ENCODE peak calls at places on chromosomes 5 and 9, in five cellular contexts. One of them, this sample, is unnamed.

GRCh38 chr9:129284607-129285291 is 106.7 kb upstream of the IER5L start:
- DNase-seq in upper lobe of right lung: peak
- DNase-seq in fibroblast of pulmonary artery: no peak
- DNase-seq in heart right ventricle: no peak
- DNase-seq in GM06990: no peak
- DNase-seq in this sample: no peak

GRCh38 chr5:39120052-39120420 is 45.8 kb upstream of the RICTOR start:
- DNase-seq in upper lobe of right lung: no peak
- DNase-seq in fibroblast of pulmonary artery: no peak
- DNase-seq in GM06990: no peak
- DNase-seq in heart right ventricle: no peak
- DNase-seq in this sample: no peak

GRCh38 chr5:102231693-102232619 is 64.1 kb downstream of the SLCO4C1 start:
- DNase-seq in fibroblast of pulmonary artery: no peak
- DNase-seq in GM06990: no peak
- DNase-seq in heart right ventricle: no peak
- DNase-seq in upper lobe of right lung: no peak
- DNase-seq in this sample: no peak

GRCh38 chr9:37410969-37411785 is 11.3 kb upstream of the GRHPR start:
- DNase-seq in GM06990: peak
- DNase-seq in heart right ventricle: no peak
- DNase-seq in fibroblast of pulmonary artery: no peak
- DNase-seq in upper lobe of right lung: no peak
- DNase-seq in this sample: no peak

GRCh38 chr5:149421834-149422233 is 42.7 kb upstream of the IL17B start:
- DNase-seq in GM06990: no peak
- DNase-seq in upper lobe of right lung: no peak
- DNase-seq in heart right ventricle: no peak
- DNase-seq in fibroblast of pulmonary artery: peak
- DNase-seq in this sample: no peak

GRCh38 chr5:68336200-68336599 is 120.6 kb downstream of the PIK3R1 start:
- DNase-seq in upper lobe of right lung: no peak
- DNase-seq in heart right ventricle: no peak
- DNase-seq in fibroblast of pulmonary artery: no peak
- DNase-seq in GM06990: no peak
- DNase-seq in this sample: no peak

GRCh38 chr5:172602712-172603289 is 38.3 kb upstream of the NEURL1B start:
- DNase-seq in heart right ventricle: no peak
- DNase-seq in upper lobe of right lung: no peak
- DNase-seq in fibroblast of pulmonary artery: no peak
- DNase-seq in GM06990: no peak
- DNase-seq in this sample: no peak

GRCh38 chr5:132525299-132525724 is 18.0 kb downstream of the IL5 start:
- DNase-seq in GM06990: peak
- DNase-seq in fibroblast of pulmonary artery: no peak
- DNase-seq in upper lobe of right lung: no peak
- DNase-seq in heart right ventricle: no peak
- DNase-seq in this sample: no peak

GRCh38 chr9:110641350-110641749 is 27.2 kb upstream of the MUSK start:
- DNase-seq in GM06990: no peak
- DNase-seq in upper lobe of right lung: no peak
- DNase-seq in heart right ventricle: no peak
- DNase-seq in fibroblast of pulmonary artery: no peak
- DNase-seq in this sample: no peak

GRCh38 chr5:157175071-157175612 is 5.5 kb upstream of the ITK start:
- DNase-seq in GM06990: no peak
- DNase-seq in upper lobe of right lung: no peak
- DNase-seq in heart right ventricle: no peak
- DNase-seq in fibroblast of pulmonary artery: no peak
- DNase-seq in this sample: no peak

GRCh38 chr9:4382722-4383317 is 83.0 kb upstream of the GLIS3 start:
- DNase-seq in heart right ventricle: no peak
- DNase-seq in GM06990: peak
- DNase-seq in upper lobe of right lung: no peak
- DNase-seq in fibroblast of pulmonary artery: peak
- DNase-seq in this sample: peak

GRCh38 chr9:124347968-124348358 is 67.3 kb downstream of the PSMB7 start:
- DNase-seq in upper lobe of right lung: peak
- DNase-seq in heart right ventricle: no peak
- DNase-seq in fibroblast of pulmonary artery: no peak
- DNase-seq in GM06990: no peak
- DNase-seq in this sample: no peak

GRCh38 chr5:54760182-54760935 is 225.0 kb downstream of the ESM1 start:
- DNase-seq in GM06990: no peak
- DNase-seq in heart right ventricle: no peak
- DNase-seq in fibroblast of pulmonary artery: peak
- DNase-seq in upper lobe of right lung: no peak
- DNase-seq in this sample: no peak

GRCh38 chr5:132428811-132429440 is 59.4 kb downstream of the SLC22A5 start:
- DNase-seq in GM06990: no peak
- DNase-seq in upper lobe of right lung: no peak
- DNase-seq in fibroblast of pulmonary artery: peak
- DNase-seq in heart right ventricle: no peak
- DNase-seq in this sample: no peak

GRCh38 chr5:138905541-138905940 is 30.4 kb upstream of the LRRTM2 start:
- DNase-seq in GM06990: no peak
- DNase-seq in upper lobe of right lung: no peak
- DNase-seq in heart right ventricle: no peak
- DNase-seq in fibroblast of pulmonary artery: peak
- DNase-seq in this sample: no peak

GRCh38 chr5:150146862-150147579 is 8.6 kb downstream of the PDGFRB start:
- DNase-seq in upper lobe of right lung: no peak
- DNase-seq in heart right ventricle: peak
- DNase-seq in fibroblast of pulmonary artery: no peak
- DNase-seq in GM06990: no peak
- DNase-seq in this sample: no peak

GRCh38 chr5:106454651-106455415 is 1215.9 kb downstream of the EFNA5 start:
- DNase-seq in heart right ventricle: no peak
- DNase-seq in fibroblast of pulmonary artery: peak
- DNase-seq in GM06990: no peak
- DNase-seq in upper lobe of right lung: no peak
- DNase-seq in this sample: peak

GRCh38 chr5:32852535-32852934 is 141.4 kb downstream of the NPR3 start:
- DNase-seq in fibroblast of pulmonary artery: peak
- DNase-seq in heart right ventricle: no peak
- DNase-seq in GM06990: no peak
- DNase-seq in upper lobe of right lung: no peak
- DNase-seq in this sample: no peak

GRCh38 chr9:2718698-2719033 is 1.4 kb downstream of the KCNV2 start:
- DNase-seq in upper lobe of right lung: no peak
- DNase-seq in GM06990: peak
- DNase-seq in heart right ventricle: no peak
- DNase-seq in fibroblast of pulmonary artery: no peak
- DNase-seq in this sample: no peak

GRCh38 chr5:97554992-97555981 is 372.2 kb upstream of the RIOK2 start:
- DNase-seq in GM06990: no peak
- DNase-seq in upper lobe of right lung: no peak
- DNase-seq in heart right ventricle: no peak
- DNase-seq in fibroblast of pulmonary artery: peak
- DNase-seq in this sample: no peak

GRCh38 chr5:158244882-158245281 is 385.9 kb upstream of the CLINT1 start:
- DNase-seq in fibroblast of pulmonary artery: no peak
- DNase-seq in upper lobe of right lung: no peak
- DNase-seq in GM06990: no peak
- DNase-seq in heart right ventricle: no peak
- DNase-seq in this sample: no peak

GRCh38 chr9:8659121-8659520 is 859.5 kb upstream of the DMAC1 start:
- DNase-seq in fibroblast of pulmonary artery: no peak
- DNase-seq in upper lobe of right lung: no peak
- DNase-seq in GM06990: no peak
- DNase-seq in heart right ventricle: no peak
- DNase-seq in this sample: no peak

GRCh38 chr5:57037355-57037754 is 85.4 kb upstream of the MIER3 start:
- DNase-seq in heart right ventricle: no peak
- DNase-seq in upper lobe of right lung: no peak
- DNase-seq in fibroblast of pulmonary artery: peak
- DNase-seq in GM06990: no peak
- DNase-seq in this sample: no peak

GRCh38 chr9:137178939-137179630 is 7.2 kb upstream of the TMEM210 start:
- DNase-seq in upper lobe of right lung: no peak
- DNase-seq in fibroblast of pulmonary artery: no peak
- DNase-seq in GM06990: no peak
- DNase-seq in heart right ventricle: no peak
- DNase-seq in this sample: no peak

GRCh38 chr5:154189819-154190651 is 498 bp upstream of the GALNT10 start:
- DNase-seq in upper lobe of right lung: peak
- DNase-seq in GM06990: peak
- DNase-seq in heart right ventricle: peak
- DNase-seq in fibroblast of pulmonary artery: peak
- DNase-seq in this sample: peak

GRCh38 chr9:33157960-33158359 is 9.2 kb downstream of the B4GALT1 start:
- DNase-seq in GM06990: no peak
- DNase-seq in upper lobe of right lung: no peak
- DNase-seq in fibroblast of pulmonary artery: no peak
- DNase-seq in heart right ventricle: no peak
- DNase-seq in this sample: no peak

GRCh38 chr5:126373621-126374416 is 49.4 kb upstream of the GRAMD2B start:
- DNase-seq in upper lobe of right lung: no peak
- DNase-seq in fibroblast of pulmonary artery: no peak
- DNase-seq in heart right ventricle: no peak
- DNase-seq in GM06990: no peak
- DNase-seq in this sample: no peak

GRCh38 chr9:77291714-77292113 is 114.4 kb downstream of the VPS13A start:
- DNase-seq in GM06990: no peak
- DNase-seq in heart right ventricle: no peak
- DNase-seq in fibroblast of pulmonary artery: peak
- DNase-seq in upper lobe of right lung: no peak
- DNase-seq in this sample: no peak

GRCh38 chr5:932628-933250 is 40.1 kb downstream of the TRIP13 start:
- DNase-seq in GM06990: no peak
- DNase-seq in heart right ventricle: no peak
- DNase-seq in upper lobe of right lung: peak
- DNase-seq in fibroblast of pulmonary artery: peak
- DNase-seq in this sample: no peak

GRCh38 chr5:92017786-92018185 is 634.7 kb upstream of the ARRDC3 start:
- DNase-seq in upper lobe of right lung: no peak
- DNase-seq in GM06990: no peak
- DNase-seq in heart right ventricle: no peak
- DNase-seq in fibroblast of pulmonary artery: peak
- DNase-seq in this sample: no peak

GRCh38 chr5:113384787-113385186 is 50.0 kb downstream of the TSSK1B start:
- DNase-seq in GM06990: no peak
- DNase-seq in fibroblast of pulmonary artery: no peak
- DNase-seq in heart right ventricle: no peak
- DNase-seq in upper lobe of right lung: no peak
- DNase-seq in this sample: no peak

GRCh38 chr5:169581580-169582227 is 1.9 kb upstream of the SPDL1 start:
- DNase-seq in upper lobe of right lung: no peak
- DNase-seq in GM06990: no peak
- DNase-seq in heart right ventricle: no peak
- DNase-seq in fibroblast of pulmonary artery: peak
- DNase-seq in this sample: peak

GRCh38 chr5:72280655-72281069 is 39.4 kb downstream of the MRPS27 start:
- DNase-seq in heart right ventricle: no peak
- DNase-seq in fibroblast of pulmonary artery: peak
- DNase-seq in GM06990: no peak
- DNase-seq in upper lobe of right lung: no peak
- DNase-seq in this sample: no peak

GRCh38 chr5:100647461-100648230 is 112.5 kb downstream of the FAM174A start:
- DNase-seq in GM06990: no peak
- DNase-seq in fibroblast of pulmonary artery: peak
- DNase-seq in heart right ventricle: peak
- DNase-seq in upper lobe of right lung: peak
- DNase-seq in this sample: no peak

GRCh38 chr9:122498883-122499288 is 11.7 kb upstream of the OR1J2 start:
- DNase-seq in fibroblast of pulmonary artery: peak
- DNase-seq in heart right ventricle: no peak
- DNase-seq in GM06990: peak
- DNase-seq in upper lobe of right lung: no peak
- DNase-seq in this sample: no peak
- TF ChIP-seq CTCF in fibroblast of pulmonary artery: peak
- TF ChIP-seq CTCF in heart right ventricle: peak
- TF ChIP-seq CTCF in GM06990: peak
- TF ChIP-seq CTCF in upper lobe of right lung: peak
- TF ChIP-seq CTCF in this sample: peak

GRCh38 chr5:171155621-171156020 is 153.4 kb upstream of the TLX3 start:
- DNase-seq in upper lobe of right lung: no peak
- DNase-seq in fibroblast of pulmonary artery: peak
- DNase-seq in GM06990: no peak
- DNase-seq in heart right ventricle: no peak
- DNase-seq in this sample: no peak

GRCh38 chr5:171149772-171150171 is 159.3 kb upstream of the TLX3 start:
- DNase-seq in heart right ventricle: no peak
- DNase-seq in GM06990: no peak
- DNase-seq in fibroblast of pulmonary artery: no peak
- DNase-seq in upper lobe of right lung: no peak
- DNase-seq in this sample: no peak

GRCh38 chr5:171149333-171149732 is 159.7 kb upstream of the TLX3 start:
- DNase-seq in upper lobe of right lung: no peak
- DNase-seq in GM06990: no peak
- DNase-seq in heart right ventricle: no peak
- DNase-seq in fibroblast of pulmonary artery: no peak
- DNase-seq in this sample: no peak

GRCh38 chr5:171157233-171157632 is 151.8 kb upstream of the TLX3 start:
- DNase-seq in heart right ventricle: no peak
- DNase-seq in upper lobe of right lung: no peak
- DNase-seq in fibroblast of pulmonary artery: peak
- DNase-seq in GM06990: no peak
- DNase-seq in this sample: no peak

GRCh38 chr5:171152382-171152781 is 156.7 kb upstream of the TLX3 start:
- DNase-seq in GM06990: no peak
- DNase-seq in fibroblast of pulmonary artery: peak
- DNase-seq in upper lobe of right lung: no peak
- DNase-seq in heart right ventricle: no peak
- DNase-seq in this sample: no peak
- TF ChIP-seq CTCF in GM06990: no peak
- TF ChIP-seq CTCF in fibroblast of pulmonary artery: peak
- TF ChIP-seq CTCF in upper lobe of right lung: no peak
- TF ChIP-seq CTCF in heart right ventricle: no peak
- TF ChIP-seq CTCF in this sample: no peak

GRCh38 chr9:114884787-114885452 is 45.5 kb downstream of the TNFSF8 start:
- DNase-seq in fibroblast of pulmonary artery: no peak
- DNase-seq in GM06990: no peak
- DNase-seq in upper lobe of right lung: no peak
- DNase-seq in heart right ventricle: no peak
- DNase-seq in this sample: no peak

GRCh38 chr9:114880276-114880891 is 50.0 kb downstream of the TNFSF8 start:
- DNase-seq in heart right ventricle: no peak
- DNase-seq in upper lobe of right lung: no peak
- DNase-seq in GM06990: no peak
- DNase-seq in fibroblast of pulmonary artery: peak
- DNase-seq in this sample: no peak

GRCh38 chr9:114883709-114884108 is 46.7 kb downstream of the TNFSF8 start:
- DNase-seq in GM06990: no peak
- DNase-seq in heart right ventricle: no peak
- DNase-seq in fibroblast of pulmonary artery: no peak
- DNase-seq in upper lobe of right lung: no peak
- DNase-seq in this sample: no peak

GRCh38 chr9:114879165-114879564 is 51.2 kb downstream of the TNFSF8 start:
- DNase-seq in fibroblast of pulmonary artery: no peak
- DNase-seq in GM06990: no peak
- DNase-seq in upper lobe of right lung: no peak
- DNase-seq in heart right ventricle: no peak
- DNase-seq in this sample: no peak
- TF ChIP-seq CTCF in fibroblast of pulmonary artery: no peak
- TF ChIP-seq CTCF in GM06990: no peak
- TF ChIP-seq CTCF in upper lobe of right lung: no peak
- TF ChIP-seq CTCF in heart right ventricle: no peak
- TF ChIP-seq CTCF in this sample: no peak

GRCh38 chr5:168076561-168076991 is 214.9 kb upstream of the WWC1 start:
- DNase-seq in fibroblast of pulmonary artery: peak
- DNase-seq in upper lobe of right lung: no peak
- DNase-seq in GM06990: no peak
- DNase-seq in heart right ventricle: peak
- DNase-seq in this sample: peak
- TF ChIP-seq CTCF in fibroblast of pulmonary artery: peak
- TF ChIP-seq CTCF in upper lobe of right lung: peak
- TF ChIP-seq CTCF in GM06990: peak
- TF ChIP-seq CTCF in heart right ventricle: no peak
- TF ChIP-seq CTCF in this sample: peak